ENCODE peak calls at places on chromosomes 3 and 15, in six cellular contexts. Z is GM23248, W is PC-9, G is cardiac muscle cell, J is ovary, N is heart left ventricle. R is an unnamed sample.

GRCh38 chr3:171261487-171261886 is 198.7 kb downstream of the TNIK start:
- DNase-seq in G (no peak), Z (no peak), J (no peak), W (peak; percentile 96), N (no peak), R (peak; percentile 55)

GRCh38 chr3:171781711-171782127 is 28.6 kb downstream of the PLD1 start:
- DNase-seq in W (peak; percentile 68), Z (peak; percentile 49), G (no peak), N (no peak), J (no peak), R (no peak)

GRCh38 chr15:29692527-29692926 is 129.7 kb downstream of the TJP1 start:
- DNase-seq in N (no peak), Z (no peak), J (no peak), G (no peak), W (no peak), R (no peak)

GRCh38 chr3:181278468-181279238 is 289.1 kb upstream of the DNAJC19 start:
- DNase-seq in Z (no peak), G (peak; percentile 46), N (no peak), W (no peak), J (no peak), R (no peak)

GRCh38 chr3:24185738-24186384 is 240.8 kb downstream of the NR1D2 start:
- DNase-seq in Z (peak; percentile 81), G (peak; percentile 66), W (no peak), J (peak; percentile 39), N (peak; percentile 57), R (no peak)

GRCh38 chr15:88331291-88331690 is 74.8 kb upstream of the NTRK3 start:
- DNase-seq in J (no peak), N (no peak), W (no peak), G (peak; percentile 85), Z (peak; percentile 60), R (no peak)

GRCh38 chr3:195030791-195031321 is 240.1 kb downstream of the XXYLT1 start:
- DNase-seq in N (no peak), Z (no peak), G (no peak), J (no peak), W (peak; percentile 98), R (no peak)

GRCh38 chr15:68412218-68412617 is 19.7 kb downstream of the ITGA11 start:
- DNase-seq in W (no peak), G (no peak), J (no peak), N (no peak), Z (no peak), R (no peak)

GRCh38 chr3:144687862-144688261 is 716.2 kb downstream of the DIPK2A start:
- DNase-seq in N (no peak), G (no peak), Z (peak; percentile 1), J (no peak), W (no peak), R (no peak)

GRCh38 chr15:39193611-39194010 is 387.3 kb upstream of the THBS1 start:
- DNase-seq in G (no peak), J (no peak), W (peak; percentile 38), N (no peak), Z (peak; percentile 41), R (no peak)

GRCh38 chr15:39198044-39198625 is 382.7 kb upstream of the THBS1 start:
- DNase-seq in G (no peak), W (peak; percentile 60), J (no peak), N (no peak), Z (no peak), R (no peak)

GRCh38 chr15:39194431-39194830 is 386.4 kb upstream of the THBS1 start:
- DNase-seq in N (no peak), W (no peak), G (no peak), Z (no peak), J (no peak), R (no peak)

GRCh38 chr15:39192979-39193559 is 387.8 kb upstream of the THBS1 start:
- DNase-seq in Z (no peak), G (no peak), N (no peak), W (no peak), J (no peak), R (no peak)

DNA sequence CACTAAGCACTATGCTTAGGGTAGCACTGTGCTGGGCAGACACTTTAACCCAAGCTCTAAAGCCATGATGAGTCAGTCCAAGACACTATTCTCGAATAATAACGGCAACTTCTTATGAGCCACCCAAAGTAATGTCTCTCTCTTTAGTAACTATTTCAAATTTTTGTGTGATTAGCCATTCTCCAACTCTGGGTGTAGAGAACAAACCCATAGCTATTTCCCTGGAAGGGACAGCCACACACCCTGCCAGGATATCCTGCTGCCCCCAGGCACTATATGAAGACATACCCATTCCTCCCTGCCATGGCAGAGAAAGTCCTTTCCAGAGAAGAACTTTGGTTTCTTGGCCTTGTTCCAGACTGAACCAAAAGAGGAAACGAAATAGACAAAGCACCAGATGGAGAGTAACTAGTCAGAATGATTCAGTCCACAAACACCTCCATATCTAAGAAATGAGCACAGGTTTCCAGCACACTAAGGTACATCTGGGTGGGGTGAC is 384.8 kb upstream of the THBS1 start:
- DNase-seq in J (no peak), G (no peak), N (no peak), W (peak; percentile 97), Z (peak; percentile 94), R (no peak)
- H3K4me1 ChIP-seq in J (peaks cover 4% of the 10 kb centered on the region), G (peaks cover 24% of the 10 kb centered on the region), N (no peaks in the 10 kb centered on the region), W (peaks cover 32% of the 10 kb centered on the region), Z (peaks cover 57% of the 10 kb centered on the region), R (no peaks in the 10 kb centered on the region)

GRCh38 chr3:21152555-21152954 is 598.5 kb downstream of the ZNF385D start:
- DNase-seq in W (no peak), J (no peak), Z (no peak), G (no peak), N (no peak), R (no peak)
- H3K27ac ChIP-seq in W (no peak overlapping the region), J (no peak overlapping the region), Z (no peak overlapping the region), G (no peak overlapping the region), N (no peak overlapping the region), R (no peak overlapping the region)

DNA sequence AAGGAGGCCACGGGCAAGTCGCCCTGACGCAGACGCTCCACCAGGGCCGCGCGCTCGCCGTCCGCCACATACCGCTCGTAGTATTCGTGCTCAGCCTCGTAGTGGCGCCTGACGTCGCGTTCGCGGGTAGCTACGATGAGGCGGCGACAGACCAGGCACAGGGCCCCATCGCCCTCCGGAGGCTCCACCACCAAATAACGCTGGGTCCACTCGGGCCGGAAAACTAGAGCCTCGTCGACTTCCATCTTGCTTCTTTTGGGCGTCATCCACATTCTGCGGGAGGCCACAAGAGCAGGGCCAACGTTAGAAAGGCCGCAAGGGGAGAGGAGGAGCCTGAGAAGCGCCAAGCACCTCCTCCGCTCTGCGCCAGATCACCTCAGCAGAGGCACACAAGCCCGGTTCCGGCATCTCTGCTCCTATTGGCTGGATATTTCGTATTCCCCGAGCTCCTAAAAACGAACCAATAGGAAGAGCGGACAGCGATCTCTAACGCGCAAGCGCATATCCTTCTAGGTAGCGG is at the start of gene EPM2AIP1:
- DNase-seq in Z (peak; percentile 100), J (no peak), G (peak; percentile 99), N (peak; percentile 99), W (peak; percentile 100), R (peak; percentile 94)
- H3K4me1 ChIP-seq in Z (peaks cover 37% of the 10 kb centered on the region), J (peaks cover 5% of the 10 kb centered on the region), G (peaks cover 42% of the 10 kb centered on the region), N (peaks cover 52% of the 10 kb centered on the region), W (peaks cover 28% of the 10 kb centered on the region), R (peaks cover 28% of the 10 kb centered on the region)

GRCh38 chr15:64519897-64520296 is 59.5 kb downstream of the ZNF609 start:
- DNase-seq in J (no peak), N (no peak), W (no peak), G (no peak), Z (no peak), R (no peak)

GRCh38 chr15:64521726-64522164 is 61.4 kb downstream of the ZNF609 start:
- DNase-seq in N (peak; percentile 60), W (peak; percentile 81), J (no peak), Z (peak; percentile 81), G (peak; percentile 55), R (no peak)

GRCh38 chr15:64523240-64523639 is 62.9 kb downstream of the ZNF609 start:
- DNase-seq in W (no peak), Z (no peak), J (no peak), N (no peak), G (no peak), R (no peak)

GRCh38 chr15:64522226-64522823 is 61.9 kb downstream of the ZNF609 start:
- DNase-seq in G (no peak), J (no peak), Z (no peak), N (no peak), W (no peak), R (no peak)

DNA sequence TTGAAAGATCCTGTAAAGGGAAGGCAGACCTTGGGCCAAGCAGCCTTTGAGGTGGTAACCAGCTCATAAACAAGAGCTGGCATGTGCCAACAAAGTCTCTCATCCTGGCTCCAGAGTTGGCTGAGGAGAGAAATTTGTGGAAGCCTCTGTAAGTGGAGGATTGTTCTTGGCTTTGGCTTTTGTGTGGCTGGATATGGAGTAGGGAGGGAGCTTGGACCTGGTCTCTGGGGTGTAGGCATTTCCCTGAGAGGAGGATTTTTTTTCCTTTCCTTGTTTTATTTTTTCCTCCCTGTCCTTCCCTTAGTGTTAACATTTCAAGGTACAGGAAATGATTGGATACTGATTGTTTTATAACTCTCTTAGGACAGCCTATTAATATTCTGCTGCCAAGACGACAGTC is 60.8 kb downstream of the ZNF609 start:
- DNase-seq in N (no peak), Z (no peak), J (no peak), G (no peak), W (no peak), R (no peak)
- H3K27ac ChIP-seq in N (peak overlapping the region; percentile 37), Z (no peak overlapping the region), J (no peak overlapping the region), G (peak overlapping the region; percentile 56), W (peak overlapping the region; percentile 19), R (no peak overlapping the region)

R was measured in Peyer's patch.